ENCODE peak calls at places on chromosome 13, in nine cellular contexts. K is lower leg skin; I is NCI-H1092 treated with DMSO at 0.1 percent for 48 hours; U is adipocyte; Y is Calu3; W is CD4-positive, alpha-beta T cell; D is NCI-H1105 treated with DMSO at 0.1 percent for 48 hours; E is fibroblast of villous mesenchyme; M is renal cortical epithelial cell. C is an unnamed sample.

GRCh38 chr13:68676513-68677115 is 1431.0 kb upstream of the ATXN8OS start:
- DNase-seq in K (no peak), I (no peak), U (no peak), Y (no peak), W (no peak), D (no peak), E (no peak), M (peak; percentile 54), C (no peak)

GRCh38 chr13:51151463-51151862 is 40.4 kb upstream of the C13orf42 start:
- DNase-seq in K (no peak), I (no peak), U (no peak), Y (no peak), W (no peak), D (no peak), E (no peak), M (no peak), C (no peak)

GRCh38 chr13:110216403-110217041 is 90.4 kb downstream of the COL4A1 start:
- DNase-seq in K (no peak), I (no peak), U (peak; percentile 51), Y (no peak), W (no peak), D (no peak), E (peak; percentile 97), M (peak; percentile 83), C (no peak)

GRCh38 chr13:40518481-40518882 is 148.0 kb downstream of the FOXO1 start:
- DNase-seq in K (no peak), I (no peak), U (no peak), Y (peak; percentile 48), W (no peak), D (no peak), E (no peak), M (peak; percentile 57), C (no peak)

GRCh38 chr13:42048625-42049453 is at the start of gene DGKH:
- DNase-seq in K (peak; percentile 96), I (peak; percentile 70), U (peak; percentile 93), Y (peak; percentile 75), W (peak; percentile 46), D (peak; percentile 45), E (peak; percentile 89), M (peak; percentile 49), C (peak; percentile 76)

GRCh38 chr13:109816112-109816978 is 30.0 kb upstream of the IRS2 start:
- DNase-seq in K (no peak), I (peak; percentile 59), U (no peak), Y (no peak), W (no peak), D (peak; percentile 76), E (no peak), M (peak; percentile 89), C (no peak)

GRCh38 chr13:99275093-99275469 is 16.9 kb upstream of the GPR18 start:
- DNase-seq in K (no peak), I (no peak), U (no peak), Y (no peak), W (peak; percentile 35), D (no peak), E (peak; percentile 51), M (peak; percentile 72), C (no peak)

GRCh38 chr13:36102721-36103120 is 28.5 kb downstream of the DCLK1 start:
- DNase-seq in K (no peak), I (no peak), U (no peak), Y (no peak), W (no peak), D (no peak), E (no peak), M (no peak), C (no peak)

GRCh38 chr13:30705672-30706071 is 29.7 kb upstream of the ALOX5AP start:
- DNase-seq in K (no peak), I (no peak), U (no peak), Y (peak; percentile 17), W (no peak), D (no peak), E (no peak), M (no peak), C (no peak)

GRCh38 chr13:58919551-58919950 is 1244.2 kb downstream of the DIAPH3 start:
- DNase-seq in K (no peak), I (no peak), U (no peak), Y (no peak), W (no peak), D (no peak), E (no peak), M (no peak), C (no peak)

GRCh38 chr13:49347650-49348385 is 96.0 kb downstream of the CAB39L start:
- DNase-seq in K (no peak), I (no peak), U (no peak), Y (no peak), W (no peak), D (no peak), E (no peak), M (no peak), C (peak; percentile 40)

GRCh38 chr13:54733639-54734038 is 1705.0 kb downstream of the OLFM4 start:
- DNase-seq in K (no peak), I (peak; percentile 7), U (no peak), Y (no peak), W (no peak), D (no peak), E (no peak), M (no peak), C (peak; percentile 49)

GRCh38 chr13:66154354-66154753 is 1075.8 kb downstream of the PCDH9 start:
- DNase-seq in K (no peak), I (no peak), U (peak; percentile 24), Y (no peak), W (no peak), D (no peak), E (no peak), M (no peak), C (no peak)

GRCh38 chr13:76677047-76677446 is 209.2 kb downstream of the KCTD12 start:
- DNase-seq in K (no peak), I (peak; percentile 15), U (peak; percentile 24), Y (no peak), W (no peak), D (no peak), E (no peak), M (no peak), C (no peak)

GRCh38 chr13:44004881-44005280 is 125.2 kb downstream of the LACC1 start:
- DNase-seq in K (no peak), I (no peak), U (peak; percentile 62), Y (no peak), W (no peak), D (no peak), E (peak; percentile 17), M (peak; percentile 80), C (no peak)

GRCh38 chr13:91123456-91124127 is 223.9 kb upstream of the MIR17HG start:
- DNase-seq in K (no peak), I (no peak), U (no peak), Y (no peak), W (no peak), D (no peak), E (no peak), M (peak; percentile 63), C (no peak)

GRCh38 chr13:94968757-94969086 is 256.4 kb upstream of the SOX21 start:
- DNase-seq in K (no peak), I (no peak), U (no peak), Y (no peak), W (no peak), D (no peak), E (peak; percentile 6), M (no peak), C (no peak)